ENCODE peak calls at places on chromosomes 16 and 17, in six cellular contexts. C is K562, J is HCT116, A is GM12878, R is HepG2, Y is H1. G is an unnamed sample. For H3K4me1, the result is how much of the 10 kb centered on the place peaks cover.

GRCh38 chr17:81740395-81740961 is 28.4 kb downstream of the SLC25A10 start:
- DNase-seq in A (no peak), R (no peak), Y (no peak), J (no peak), C (peak), G (no peak)

GRCh38 chr16:70661534-70661917 is 15.2 kb downstream of the IL34 start:
- DNase-seq in Y (no peak), A (no peak), J (no peak), R (no peak), C (no peak), G (no peak)

GRCh38 chr16:48112603-48113400 is 43.0 kb downstream of the ABCC12 start:
- DNase-seq in Y (no peak), J (no peak), C (no peak), R (no peak), A (no peak), G (no peak)

GRCh38 chr17:77107506-77108433 is 33.0 kb upstream of the SEC14L1 start:
- DNase-seq in R (no peak), A (peak), Y (no peak), J (no peak), C (peak), G (no peak)

GRCh38 chr17:48546187-48546923 is 1.4 kb upstream of the HOXB2 start:
- DNase-seq in A (no peak), C (peak), J (no peak), R (no peak), Y (no peak), G (no peak)

GRCh38 chr16:87336850-87337240 is 19.7 kb upstream of the C16orf95 start:
- DNase-seq in A (no peak), Y (no peak), J (no peak), R (no peak), C (no peak), G (no peak)

GRCh38 chr16:81996664-81997529 is 14.4 kb downstream of the SDR42E1 start:
- DNase-seq in R (peak), C (peak), J (peak), Y (no peak), A (no peak), G (peak)

GRCh38 chr17:53129863-53130262 is 692.9 kb upstream of the KIF2B start:
- DNase-seq in J (no peak), R (no peak), Y (no peak), C (no peak), A (no peak), G (no peak)

GRCh38 chr16:53433509-53433908 is 762 bp upstream of the RBL2 start:
- DNase-seq in Y (no peak), A (no peak), C (peak), J (no peak), R (no peak), G (no peak)

GRCh38 chr17:79306688-79307323 is 232.2 kb downstream of the ENGASE start:
- DNase-seq in A (no peak), R (no peak), J (no peak), Y (no peak), C (no peak), G (no peak)

GRCh38 chr16:86925067-86925791 is 346.9 kb downstream of the FOXL1 start:
- DNase-seq in A (no peak), R (no peak), Y (no peak), J (no peak), C (peak), G (no peak)

GRCh38 chr16:81004646-81005353 is 1.9 kb downstream of the CMC2 start:
- DNase-seq in R (peak), C (peak), A (no peak), J (peak), Y (no peak), G (no peak)

GRCh38 chr17:2874211-2874686 is 78.0 kb downstream of the RAP1GAP2 start:
- DNase-seq in R (peak), J (no peak), A (no peak), C (no peak), Y (peak), G (peak)

GRCh38 chr16:2690852-2691251 is 8.5 kb downstream of the KCTD5 start:
- DNase-seq in J (no peak), C (no peak), A (no peak), R (no peak), Y (no peak), G (no peak)

DNA sequence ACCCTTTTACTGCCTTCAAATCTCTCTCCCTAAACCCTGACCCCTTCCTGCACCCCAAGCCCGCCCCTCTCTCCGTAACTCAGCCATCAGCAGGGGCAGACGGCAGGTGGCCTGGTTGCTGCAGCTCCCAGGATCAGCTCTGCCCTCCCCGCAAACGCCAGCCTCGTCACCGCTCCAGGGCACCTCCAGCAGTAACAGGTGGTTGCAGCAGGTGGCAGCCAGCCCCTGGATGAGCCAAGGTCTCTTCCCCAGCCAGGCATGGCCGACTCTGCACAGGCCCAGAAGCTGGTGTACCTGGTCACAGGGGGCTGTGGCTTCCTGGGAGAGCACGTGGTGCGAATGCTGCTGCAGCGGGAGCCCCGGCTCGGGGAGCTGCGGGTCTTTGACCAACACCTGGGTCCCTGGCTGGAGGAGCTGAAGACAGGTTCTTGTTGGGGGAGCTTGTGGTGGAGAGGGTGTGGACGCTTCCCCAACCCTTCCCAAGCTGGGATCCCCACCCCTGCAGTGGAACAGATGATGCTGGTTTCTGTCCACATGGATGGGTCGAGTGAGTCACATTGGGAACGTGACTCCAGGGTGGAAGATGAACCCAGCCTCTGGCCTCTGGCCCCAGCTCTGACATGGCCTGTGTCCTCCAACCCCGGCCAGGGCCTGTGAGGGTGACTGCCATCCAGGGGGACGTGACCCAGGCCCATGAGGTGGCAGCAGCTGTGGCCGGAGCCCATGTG is 558 bp downstream of the HSD3B7 start:
- DNase-seq in A (no peak), C (peak), R (peak), J (peak), Y (no peak), G (no peak)
- H3K4me3 ChIP-seq in A (no peak), C (peak), R (peak), J (peak), Y (peak), G (peak)

DNA sequence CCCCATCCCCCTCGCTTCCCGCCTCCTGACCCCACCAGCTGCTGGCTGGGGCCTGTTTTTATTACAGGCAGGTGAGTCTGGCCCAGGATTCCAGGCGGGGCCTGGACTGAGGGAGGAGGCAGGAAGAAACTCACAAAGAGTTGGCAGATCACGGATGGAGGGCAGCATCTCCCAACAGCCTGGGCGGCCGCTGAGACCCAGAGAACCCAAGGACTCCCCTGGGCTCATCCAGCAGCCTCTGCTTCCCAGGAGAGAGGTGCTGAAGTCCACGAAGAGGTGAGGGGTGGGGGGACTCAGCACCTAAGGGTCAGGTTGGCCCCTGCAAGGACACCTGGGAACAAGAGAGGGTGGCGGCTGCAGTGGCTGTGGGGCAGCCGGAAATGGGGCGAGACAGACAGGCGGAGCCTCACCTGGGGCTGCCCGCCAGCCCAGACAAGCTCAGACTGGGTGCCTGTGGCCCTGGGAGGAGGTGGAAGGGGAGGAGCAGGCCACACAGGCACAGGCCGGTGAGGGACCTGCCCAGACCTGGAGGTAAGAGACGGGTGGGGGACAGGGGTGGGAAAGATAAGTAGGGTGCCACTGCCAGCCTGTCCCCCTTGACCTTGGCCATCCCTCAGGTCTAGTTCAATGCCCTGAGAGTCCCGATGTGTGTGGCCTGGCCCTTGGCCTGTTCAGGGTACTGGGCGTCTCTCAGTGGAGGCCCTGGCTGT is 8.7 kb upstream of the ADGRG1 start:
- DNase-seq in Y (no peak), A (no peak), J (no peak), C (no peak), R (peak), G (no peak)
- TF ChIP-seq ZNF274 in Y (no peak), A (no peak), J (no peak), C (no peak), R (peak), G (no peak)

GRCh38 chr16:67247698-67248400 is 568 bp upstream of the FHOD1 start:
- DNase-seq in R (no peak), Y (no peak), J (no peak), A (no peak), C (no peak), G (no peak)

GRCh38 chr16:67246945-67247697 is at the start of gene FHOD1:
- DNase-seq in Y (peak), R (peak), J (peak), A (peak), C (peak), G (peak)

GRCh38 chr16:67245674-67246080 is 1.6 kb downstream of the FHOD1 start:
- DNase-seq in A (no peak), J (no peak), C (no peak), R (no peak), Y (no peak), G (no peak)

GRCh38 chr16:67245189-67245585 is 2.1 kb downstream of the FHOD1 start:
- DNase-seq in R (no peak), Y (no peak), C (no peak), J (no peak), A (no peak), G (no peak)

GRCh38 chr16:67246081-67246944 is 968 bp downstream of the FHOD1 start:
- DNase-seq in J (peak), R (peak), Y (peak), A (no peak), C (peak), G (peak)
- H3K4me1 ChIP-seq in J (half or more), R (half or more), Y (under half), A (under half), C (half or more), G (under half)

GRCh38 chr17:228223-228615 is 46.8 kb upstream of the DOC2B start:
- DNase-seq in C (no peak), Y (no peak), R (no peak), A (no peak), J (no peak), G (no peak)
- H3K4me3 ChIP-seq in C (no peak), Y (no peak), R (no peak), A (no peak), J (no peak), G (no peak)

GRCh38 chr17:34998205-34998604 is 17.9 kb downstream of the LIG3 start:
- DNase-seq in A (peak), R (peak), Y (peak), C (peak), J (peak), G (no peak)
- TF ChIP-seq ZNF274 in A (no peak), R (no peak), Y (no peak), C (no peak), J (no peak), G (no peak)

DNA sequence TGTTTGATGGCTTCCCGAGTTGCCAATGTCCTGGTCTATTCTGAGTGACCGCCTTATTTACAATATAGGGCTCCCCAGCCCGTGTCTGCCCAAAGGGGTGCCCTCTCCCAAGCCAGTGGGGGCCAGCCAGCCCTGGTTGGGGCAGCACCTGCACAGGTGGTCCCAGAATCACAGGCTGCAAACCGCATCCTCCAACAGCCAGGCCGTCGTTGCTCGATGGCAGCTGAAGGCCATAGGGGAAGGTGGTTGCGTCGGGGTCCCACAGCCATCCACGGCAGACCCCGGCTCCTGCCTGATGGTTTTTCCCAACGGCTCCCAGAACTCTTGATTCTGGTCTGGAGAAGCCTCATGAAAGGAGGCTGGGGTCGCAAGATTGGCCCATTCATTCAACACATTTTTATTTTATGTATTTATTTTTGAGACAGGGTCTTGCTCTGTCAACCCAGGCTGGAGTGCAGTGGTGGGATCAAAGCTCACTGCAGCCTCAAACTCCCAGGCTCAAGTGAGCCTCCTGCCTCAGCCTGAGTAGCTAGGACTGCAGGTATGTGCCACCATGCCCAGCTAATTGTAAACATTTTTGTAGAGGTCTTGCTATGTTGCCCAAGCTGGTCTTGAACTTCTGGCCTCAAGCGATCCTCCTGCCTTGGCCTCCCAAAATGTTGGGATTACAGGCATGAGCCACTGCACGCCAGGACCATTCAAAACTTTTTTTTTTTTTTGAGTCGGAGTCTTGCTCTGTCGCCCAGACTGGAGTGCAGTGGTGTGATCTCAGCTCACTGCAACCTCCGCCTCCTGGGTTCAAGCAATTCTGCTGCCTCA is 79.0 kb upstream of the TOB1 start:
- DNase-seq in R (no peak), Y (no peak), J (no peak), A (no peak), C (no peak), G (no peak)
- H3K4me1 ChIP-seq in R (half or more), Y (under half), J (half or more), A (under half), C (half or more), G (under half)

DNA sequence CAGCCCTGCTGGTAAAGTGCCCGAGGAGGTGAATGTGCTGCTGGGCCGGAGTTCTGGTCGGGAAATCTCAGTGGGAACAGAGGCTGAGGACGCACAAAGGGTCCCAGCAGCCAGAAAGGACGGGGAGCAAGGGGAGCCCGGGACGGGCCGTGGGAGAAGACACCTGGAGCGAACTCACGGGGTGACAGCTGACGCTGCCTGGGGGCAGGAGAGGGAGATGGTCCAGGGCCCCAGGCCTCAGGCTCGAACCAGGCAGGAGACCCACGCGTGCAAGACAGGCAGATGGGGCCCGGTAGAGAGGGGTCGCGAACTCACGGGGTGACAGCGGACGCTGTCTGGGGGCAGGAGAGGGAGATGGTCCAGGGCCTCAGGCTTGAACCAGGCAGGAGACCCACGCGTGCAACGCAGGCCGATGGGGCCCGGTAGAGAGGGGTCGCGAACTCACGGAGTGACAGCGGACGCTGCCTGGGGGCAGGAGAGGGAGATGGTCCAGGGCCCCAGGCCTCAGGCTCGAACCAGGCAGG is 72.9 kb downstream of the METRNL start:
- DNase-seq in Y (no peak), C (peak), A (no peak), R (no peak), J (no peak), G (no peak)
- H3K4me3 ChIP-seq in Y (no peak), C (no peak), A (no peak), R (peak), J (no peak), G (no peak)

GRCh38 chr17:57986841-57987581 is 1.0 kb downstream of the VEZF1 start:
- DNase-seq in R (peak), J (no peak), C (peak), A (no peak), Y (no peak), G (no peak)
- TF ChIP-seq ZNF274 in R (no peak), J (no peak), C (no peak), A (no peak), Y (no peak), G (no peak)